ENCODE peak calls at places on chromosomes 16 and 17, in seven cellular contexts. X is thyroid gland; G is A549; S is endothelial cell of umbilical vein; E is upper lobe of right lung; I is body of pancreas; V is CD8-positive, alpha-beta T cell. U is an unnamed sample. For H3K4me1, the result is how much of the 10 kb centered on the place peaks cover.

GRCh38 chr16:74711938-74712337 is 11.3 kb upstream of the MLKL start:
- DNase-seq in E (peak), I (no peak), V (no peak), X (no peak), S (no peak), G (no peak), U (no peak)

GRCh38 chr17:48818361-48818841 is 1.4 kb upstream of the TTLL6 start:
- DNase-seq in X (no peak), I (peak), V (no peak), E (no peak), S (no peak), G (no peak), U (no peak)

GRCh38 chr16:1964046-1964505 is 550 bp downstream of the RPS2 start:
- DNase-seq in E (no peak), V (no peak), I (no peak), S (peak), X (no peak), G (peak), U (no peak)

GRCh38 chr17:32386844-32387243 is 36.9 kb downstream of the ZNF207 start:
- DNase-seq in G (no peak), I (no peak), E (no peak), X (no peak), S (no peak), V (no peak), U (no peak)

GRCh38 chr17:36697907-36698526 is 96.6 kb downstream of the MRM1 start:
- DNase-seq in I (no peak), V (no peak), X (no peak), S (no peak), G (no peak), E (no peak), U (no peak)

GRCh38 chr17:68697850-68698313 is 96.7 kb upstream of the FAM20A start:
- DNase-seq in I (peak), V (no peak), S (no peak), X (no peak), E (no peak), G (no peak), U (no peak)

GRCh38 chr17:1607971-1608320 is 20.7 kb downstream of the SLC43A2 start:
- DNase-seq in X (no peak), I (no peak), S (no peak), E (no peak), V (no peak), G (no peak), U (no peak)

GRCh38 chr17:40075216-40076100 is 12.7 kb downstream of the THRA start:
- DNase-seq in X (peak), G (peak), E (peak), S (peak), V (peak), I (peak), U (no peak)

GRCh38 chr17:56540791-56541190 is 52.7 kb upstream of the NOG start:
- DNase-seq in I (no peak), V (no peak), E (no peak), X (no peak), G (no peak), S (no peak), U (no peak)

GRCh38 chr17:39270923-39271322 is 45.2 kb upstream of the STAC2 start:
- DNase-seq in I (no peak), G (peak), V (no peak), E (no peak), X (no peak), S (peak), U (no peak)

GRCh38 chr16:67884-68789 is 4.3 kb downstream of the RHBDF1 start:
- DNase-seq in E (no peak), X (no peak), I (no peak), V (no peak), S (no peak), G (no peak), U (no peak)

DNA sequence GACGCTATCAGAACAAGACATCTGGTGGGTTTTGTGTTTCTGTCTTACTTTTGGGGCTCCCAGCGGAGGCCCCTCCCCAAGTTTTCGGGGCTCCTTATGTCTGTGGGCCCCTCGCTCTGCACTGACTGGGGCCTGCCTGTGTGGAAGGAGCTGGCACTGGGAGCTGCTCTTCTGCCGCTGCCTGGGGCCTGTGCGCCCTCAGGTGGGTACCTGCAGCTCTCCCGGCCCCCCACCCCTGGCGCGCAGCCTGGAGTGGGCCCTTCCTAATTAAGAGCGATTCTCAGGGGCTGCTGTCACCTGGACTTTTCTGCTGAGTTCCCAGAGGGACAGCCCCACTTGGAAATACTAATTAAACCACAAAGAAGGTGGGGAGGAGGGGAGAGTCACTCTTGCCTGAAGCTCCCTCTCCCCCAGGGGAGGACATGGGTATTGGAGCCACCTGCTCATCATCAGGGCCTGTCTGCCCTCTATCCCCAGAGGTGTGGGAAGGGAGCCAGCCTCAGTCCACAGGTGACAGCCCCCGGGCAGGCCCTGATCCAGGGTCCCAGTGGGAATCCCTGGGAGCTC is 36.4 kb downstream of the GSE1 start:
- DNase-seq in S (no peak), V (no peak), X (no peak), G (no peak), E (no peak), I (no peak), U (no peak)
- H3K4me1 ChIP-seq in S (under half), V (under half), X (under half), G (under half), E (under half), I (under half), U (half or more)

GRCh38 chr16:13186813-13187212 is 285.4 kb downstream of the SHISA9 start:
- DNase-seq in E (no peak), G (peak), S (no peak), X (no peak), V (no peak), I (peak), U (no peak)
- TF ChIP-seq CTCF in E (no peak), G (no peak), S (no peak), X (no peak), V (no peak), I (peak), U (no peak)

GRCh38 chr17:3959295-3959899 is 4.8 kb downstream of the ATP2A3 start:
- DNase-seq in S (peak), G (peak), V (no peak), E (no peak), I (peak), X (no peak), U (no peak)
- H3K4me3 ChIP-seq in S (no peak), G (no peak), V (no peak), E (no peak), I (no peak), X (no peak), U (no peak)

DNA sequence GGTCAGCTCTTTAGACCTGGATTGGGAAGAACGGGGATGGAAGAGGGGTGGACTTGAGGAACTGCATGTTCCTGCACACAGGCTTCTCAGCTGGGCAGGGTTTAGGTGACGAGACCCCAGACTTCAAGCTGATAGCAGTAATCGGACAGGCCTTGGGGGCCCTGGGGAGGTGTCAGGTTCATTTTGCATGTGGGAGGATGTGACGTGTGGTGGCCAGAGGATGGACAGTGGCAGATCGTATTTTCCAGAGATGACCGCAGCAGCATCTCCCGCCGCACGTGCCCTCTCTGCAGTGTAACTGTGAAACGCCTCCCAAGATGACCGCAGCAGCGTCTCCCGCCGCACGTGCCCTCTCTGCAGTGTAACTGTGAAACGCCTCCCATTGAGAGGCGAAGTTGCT is 55.9 kb downstream of the RPTOR start:
- DNase-seq in G (no peak), S (no peak), E (no peak), V (no peak), X (no peak), I (no peak), U (no peak)
- H3K4me1 ChIP-seq in G (under half), S (under half), E (under half), V (under half), X (under half), I (under half), U (under half)

U was measured in esophagus squamous epithelium.